ENCODE peak calls at places on chromosomes 16 and 17, in five cellular contexts. G is ACHN; E is GM23248; X is KG1; D is stimulated activated CD4-positive, alpha-beta T cell treated with anti-CD3 and anti-CD28 coated beads, Interleukin-2, amount 100 ng/mL, for 48 hours. Z is an unnamed sample.

GRCh38 chr17:12927541-12928425 is 90.0 kb downstream of the ELAC2 start:
- DNase-seq in G (no peak), E (peak), X (no peak), D (no peak), Z (no peak)

GRCh38 chr17:27569257-27569722 is 61.7 kb upstream of the LGALS9 start:
- DNase-seq in G (peak), E (peak), X (no peak), D (peak), Z (no peak)

GRCh38 chr16:72487283-72487682 is 315.3 kb upstream of the PMFBP1 start:
- DNase-seq in G (no peak), E (no peak), X (no peak), D (no peak), Z (no peak)

GRCh38 chr17:56819431-56820145 is 14.1 kb downstream of the C17orf67 start:
- DNase-seq in G (peak), E (peak), X (peak), D (peak), Z (peak)

GRCh38 chr16:2039286-2040030 is 8.2 kb downstream of the NTHL1 start:
- DNase-seq in G (no peak), E (peak), X (no peak), D (no peak), Z (no peak)

GRCh38 chr17:16623282-16623681 is 30.4 kb downstream of the ZNF624 start:
- DNase-seq in G (no peak), E (no peak), X (no peak), D (no peak), Z (no peak)

GRCh38 chr17:17535957-17536356 is 39.8 kb upstream of the RASD1 start:
- DNase-seq in G (no peak), E (peak), X (no peak), D (no peak), Z (no peak)

GRCh38 chr17:48478224-48479013 is 48.4 kb upstream of the SKAP1 start:
- DNase-seq in G (no peak), E (peak), X (peak), D (no peak), Z (peak)

GRCh38 chr16:54291981-54292487 is 5.4 kb upstream of the IRX3 start:
- DNase-seq in G (no peak), E (no peak), X (no peak), D (no peak), Z (no peak)

GRCh38 chr17:49913226-49914095 is 55.5 kb upstream of the DLX4 start:
- DNase-seq in G (peak), E (peak), X (no peak), D (no peak), Z (no peak)

GRCh38 chr17:77492446-77493237 is 351.9 kb downstream of the SEC14L1 start:
- DNase-seq in G (no peak), E (no peak), X (no peak), D (no peak), Z (no peak)

GRCh38 chr17:19369107-19369778 is 6.7 kb upstream of the B9D1 start:
- DNase-seq in G (no peak), E (no peak), X (no peak), D (no peak), Z (no peak)

GRCh38 chr16:67177743-67178699 is 5.7 kb downstream of the MATCAP1 start:
- DNase-seq in G (peak), E (peak), X (no peak), D (no peak), Z (no peak)

GRCh38 chr17:8079291-8080207 is 8.0 kb downstream of the ALOX12B start:
- DNase-seq in G (peak), E (peak), X (peak), D (peak), Z (no peak)

GRCh38 chr16:1645914-1646525 is 32.1 kb upstream of the JPT2 start:
- DNase-seq in G (peak), E (peak), X (no peak), D (peak), Z (no peak)

GRCh38 chr17:57284984-57285646 is 28.8 kb downstream of the MSI2 start:
- DNase-seq in G (no peak), E (no peak), X (peak), D (peak), Z (peak)

GRCh38 chr16:82660078-82660645 is 33.4 kb downstream of the CDH13 start:
- DNase-seq in G (no peak), E (peak), X (no peak), D (no peak), Z (no peak)

GRCh38 chr17:31778538-31778937 is 80.5 kb downstream of the COPRS start:
- DNase-seq in G (peak), E (no peak), X (no peak), D (no peak), Z (no peak)

GRCh38 chr16:73949574-73950348 is 346.9 kb upstream of the PSMD7 start:
- DNase-seq in G (peak), E (peak), X (no peak), D (no peak), Z (no peak)

GRCh38 chr17:10290046-10290445 is 82.8 kb downstream of the MYH13 start:
- DNase-seq in G (no peak), E (peak), X (no peak), D (no peak), Z (no peak)

GRCh38 chr17:32516940-32517711 is 30.3 kb downstream of the CDK5R1 start:
- DNase-seq in G (no peak), E (no peak), X (no peak), D (no peak), Z (no peak)

GRCh38 chr17:17624776-17625175 is 33.3 kb upstream of the PEMT start:
- DNase-seq in G (no peak), E (no peak), X (no peak), D (no peak), Z (no peak)

GRCh38 chr16:80591071-80591935 is 50.5 kb downstream of the DYNLRB2 start:
- DNase-seq in G (no peak), E (no peak), X (peak), D (no peak), Z (no peak)

GRCh38 chr16:75263963-75264445 is 12.6 kb upstream of the BCAR1 start:
- DNase-seq in G (no peak), E (peak), X (no peak), D (no peak), Z (no peak)

GRCh38 chr16:84774810-84775209 is 45.0 kb upstream of the CRISPLD2 start:
- DNase-seq in G (no peak), E (peak), X (no peak), D (no peak), Z (no peak)

Z was measured in CMK.